ENCODE peak calls at places on chromosomes 11 and 22, in seven cellular contexts. J is IMR-90, V is pancreas, E is C1 segment of cervical spinal cord, D is fibroblast of pulmonary artery, K is T47D, L is cerebellar cortex. S is an unnamed sample.

GRCh38 chr22:42316988-42317387 is 46.5 kb upstream of the TCF20 start:
- DNase-seq in V (no peak), L (no peak), D (peak; percentile 17), E (no peak), J (no peak), K (no peak), S (no peak)

GRCh38 chr11:118666331-118666730 is 13.1 kb downstream of the TREH start:
- DNase-seq in L (no peak), D (no peak), V (no peak), J (no peak), K (no peak), E (no peak), S (no peak)

GRCh38 chr11:33558097-33558496 is 142.5 kb downstream of the C11orf91 start:
- DNase-seq in L (no peak), K (no peak), J (no peak), D (no peak), E (no peak), V (no peak), S (no peak)

GRCh38 chr22:29827091-29827490 is 11.0 kb downstream of the ASCC2 start:
- DNase-seq in V (no peak), K (no peak), D (no peak), L (no peak), J (no peak), E (no peak), S (no peak)

GRCh38 chr11:67261942-67262681 is 4.2 kb upstream of the GRK2 start:
- DNase-seq in D (no peak), E (no peak), J (no peak), K (no peak), L (peak; percentile 62), V (no peak), S (no peak)

GRCh38 chr22:46075764-46076531 is 74.4 kb upstream of the PPARA start:
- DNase-seq in K (no peak), V (no peak), E (no peak), L (no peak), D (no peak), J (no peak), S (no peak)

GRCh38 chr22:38799265-38800002 is 5.5 kb upstream of the DNAL4 start:
- DNase-seq in D (peak; percentile 95), V (no peak), J (peak; percentile 37), K (no peak), L (no peak), E (no peak), S (no peak)

GRCh38 chr11:84381666-84382065 is 1095.5 kb upstream of the CCDC90B start:
- DNase-seq in E (no peak), J (no peak), V (no peak), L (no peak), K (no peak), D (no peak), S (no peak)

GRCh38 chr11:125102025-125102424 is 9.4 kb downstream of the TMEM218 start:
- DNase-seq in J (no peak), V (no peak), D (no peak), E (no peak), L (no peak), K (no peak), S (no peak)

GRCh38 chr11:106524446-106524845 is 447.0 kb downstream of the AASDHPPT start:
- DNase-seq in K (no peak), L (peak; percentile 12), V (no peak), D (no peak), E (no peak), J (no peak), S (no peak)

GRCh38 chr11:101187748-101188147 is 58.1 kb upstream of the PGR start:
- DNase-seq in L (no peak), V (no peak), J (no peak), K (no peak), E (no peak), D (no peak), S (no peak)

GRCh38 chr11:112795896-112796686 is 165.1 kb upstream of the NCAM1 start:
- DNase-seq in E (peak; percentile 39), K (no peak), V (no peak), L (no peak), J (no peak), D (no peak), S (no peak)

GRCh38 chr22:26527574-26528465 is 15.5 kb upstream of the TFIP11 start:
- DNase-seq in V (no peak), J (no peak), E (no peak), K (no peak), D (no peak), L (no peak), S (no peak)

GRCh38 chr11:55707029-55707428 is 45.0 kb downstream of the OR4C6 start:
- DNase-seq in V (no peak), J (peak; percentile 33), L (peak; percentile 17), K (peak; percentile 40), E (no peak), D (peak; percentile 57), S (peak; percentile 10)